ENCODE peak calls at places on chromosomes 3 and 15, in seven cellular contexts. One of them, this sample, is unnamed.

GRCh38 chr3:71510485-71510884 is 73.0 kb downstream of the FOXP1 start:
- DNase-seq in vagina: no peak
- DNase-seq in uterus: no peak
- DNase-seq in ovary: no peak
- DNase-seq in testis: no peak
- DNase-seq in lower leg skin: no peak
- DNase-seq in breast epithelium: no peak
- DNase-seq in this sample: no peak

GRCh38 chr15:48395532-48396011 is 64.3 kb downstream of the DUT start:
- DNase-seq in uterus: peak
- DNase-seq in ovary: peak
- DNase-seq in lower leg skin: peak
- DNase-seq in breast epithelium: peak
- DNase-seq in testis: peak
- DNase-seq in vagina: peak
- DNase-seq in this sample: peak

GRCh38 chr3:150359381-150359780 is 48.7 kb upstream of the TSC22D2 start:
- DNase-seq in vagina: no peak
- DNase-seq in testis: no peak
- DNase-seq in breast epithelium: no peak
- DNase-seq in uterus: no peak
- DNase-seq in ovary: no peak
- DNase-seq in lower leg skin: no peak
- DNase-seq in this sample: no peak

GRCh38 chr3:62888778-62889177 is 13.6 kb upstream of the CADPS start:
- DNase-seq in ovary: no peak
- DNase-seq in breast epithelium: no peak
- DNase-seq in uterus: no peak
- DNase-seq in testis: no peak
- DNase-seq in vagina: no peak
- DNase-seq in lower leg skin: no peak
- DNase-seq in this sample: no peak

GRCh38 chr3:10786640-10787039 is 29.4 kb upstream of the SLC6A11 start:
- DNase-seq in vagina: no peak
- DNase-seq in uterus: no peak
- DNase-seq in lower leg skin: no peak
- DNase-seq in ovary: no peak
- DNase-seq in testis: no peak
- DNase-seq in breast epithelium: no peak
- DNase-seq in this sample: no peak

GRCh38 chr3:19029837-19030835 is 118.2 kb upstream of the KCNH8 start:
- DNase-seq in ovary: no peak
- DNase-seq in vagina: no peak
- DNase-seq in breast epithelium: no peak
- DNase-seq in uterus: no peak
- DNase-seq in lower leg skin: no peak
- DNase-seq in testis: no peak
- DNase-seq in this sample: no peak

GRCh38 chr15:91561371-91562100 is 292.0 kb upstream of the SLCO3A1 start:
- DNase-seq in vagina: no peak
- DNase-seq in ovary: no peak
- DNase-seq in lower leg skin: peak
- DNase-seq in uterus: peak
- DNase-seq in breast epithelium: peak
- DNase-seq in testis: no peak
- DNase-seq in this sample: no peak

GRCh38 chr3:134463676-134464611 is 21.8 kb downstream of the ANAPC13 start:
- DNase-seq in ovary: peak
- DNase-seq in breast epithelium: peak
- DNase-seq in lower leg skin: peak
- DNase-seq in testis: peak
- DNase-seq in vagina: peak
- DNase-seq in uterus: peak
- DNase-seq in this sample: peak

GRCh38 chr3:11162401-11163345 is 8.4 kb downstream of the HRH1 start:
- DNase-seq in testis: no peak
- DNase-seq in breast epithelium: no peak
- DNase-seq in ovary: no peak
- DNase-seq in lower leg skin: no peak
- DNase-seq in uterus: no peak
- DNase-seq in vagina: no peak
- DNase-seq in this sample: no peak

GRCh38 chr3:98557324-98558010 is 25.7 kb downstream of the GPR15 start:
- DNase-seq in ovary: no peak
- DNase-seq in testis: no peak
- DNase-seq in lower leg skin: no peak
- DNase-seq in vagina: no peak
- DNase-seq in breast epithelium: no peak
- DNase-seq in uterus: no peak
- DNase-seq in this sample: no peak

GRCh38 chr15:74625693-74626092 is 10.1 kb downstream of the CLK3 start:
- DNase-seq in vagina: no peak
- DNase-seq in lower leg skin: no peak
- DNase-seq in ovary: no peak
- DNase-seq in testis: no peak
- DNase-seq in breast epithelium: no peak
- DNase-seq in uterus: no peak
- DNase-seq in this sample: no peak

GRCh38 chr3:152745677-152746076 is 89.3 kb upstream of the P2RY1 start:
- DNase-seq in ovary: no peak
- DNase-seq in breast epithelium: no peak
- DNase-seq in lower leg skin: no peak
- DNase-seq in uterus: no peak
- DNase-seq in vagina: no peak
- DNase-seq in testis: no peak
- DNase-seq in this sample: no peak

GRCh38 chr15:80556694-80557367 is 138.3 kb upstream of the ABHD17C start:
- DNase-seq in vagina: peak
- DNase-seq in lower leg skin: no peak
- DNase-seq in ovary: no peak
- DNase-seq in testis: no peak
- DNase-seq in uterus: no peak
- DNase-seq in breast epithelium: no peak
- DNase-seq in this sample: no peak

GRCh38 chr3:155983834-155984474 is 113.5 kb downstream of the GMPS start:
- DNase-seq in vagina: no peak
- DNase-seq in testis: no peak
- DNase-seq in breast epithelium: no peak
- DNase-seq in uterus: no peak
- DNase-seq in ovary: no peak
- DNase-seq in lower leg skin: no peak
- DNase-seq in this sample: peak

GRCh38 chr3:152079980-152080379 is 188.7 kb upstream of the MBNL1 start:
- DNase-seq in breast epithelium: no peak
- DNase-seq in vagina: no peak
- DNase-seq in ovary: no peak
- DNase-seq in lower leg skin: no peak
- DNase-seq in uterus: no peak
- DNase-seq in testis: no peak
- DNase-seq in this sample: no peak

GRCh38 chr3:48367201-48367600 is 4.8 kb upstream of the FBXW12 start:
- DNase-seq in ovary: no peak
- DNase-seq in breast epithelium: no peak
- DNase-seq in vagina: no peak
- DNase-seq in lower leg skin: no peak
- DNase-seq in uterus: no peak
- DNase-seq in testis: no peak
- DNase-seq in this sample: peak

GRCh38 chr3:27632431-27633223 is 89.5 kb downstream of the EOMES start:
- DNase-seq in ovary: peak
- DNase-seq in lower leg skin: no peak
- DNase-seq in breast epithelium: no peak
- DNase-seq in testis: peak
- DNase-seq in vagina: no peak
- DNase-seq in uterus: peak
- DNase-seq in this sample: peak

GRCh38 chr3:195752538-195753331 is 32.0 kb downstream of the MUC20 start:
- DNase-seq in testis: peak
- DNase-seq in ovary: no peak
- DNase-seq in uterus: no peak
- DNase-seq in vagina: no peak
- DNase-seq in breast epithelium: no peak
- DNase-seq in lower leg skin: no peak
- DNase-seq in this sample: no peak

GRCh38 chr15:74134387-74135027 is 4.1 kb downstream of the ISLR2 start:
- DNase-seq in testis: peak
- DNase-seq in ovary: no peak
- DNase-seq in vagina: peak
- DNase-seq in breast epithelium: no peak
- DNase-seq in lower leg skin: no peak
- DNase-seq in uterus: no peak
- DNase-seq in this sample: peak

GRCh38 chr15:80494311-80494710 is 90.1 kb downstream of the ARNT2 start:
- DNase-seq in vagina: no peak
- DNase-seq in ovary: no peak
- DNase-seq in testis: no peak
- DNase-seq in breast epithelium: no peak
- DNase-seq in lower leg skin: no peak
- DNase-seq in uterus: no peak
- DNase-seq in this sample: no peak

GRCh38 chr3:141225939-141226338 is 5.7 kb upstream of the PXYLP1 start:
- DNase-seq in vagina: no peak
- DNase-seq in breast epithelium: no peak
- DNase-seq in lower leg skin: no peak
- DNase-seq in uterus: no peak
- DNase-seq in testis: no peak
- DNase-seq in ovary: no peak
- DNase-seq in this sample: no peak

GRCh38 chr3:62667714-62668113 is 207.5 kb downstream of the CADPS start:
- DNase-seq in vagina: no peak
- DNase-seq in ovary: no peak
- DNase-seq in uterus: no peak
- DNase-seq in breast epithelium: no peak
- DNase-seq in testis: no peak
- DNase-seq in lower leg skin: no peak
- DNase-seq in this sample: no peak

GRCh38 chr3:71728632-71729342 is 3.6 kb upstream of the EIF4E3 start:
- DNase-seq in uterus: no peak
- DNase-seq in vagina: no peak
- DNase-seq in testis: no peak
- DNase-seq in breast epithelium: no peak
- DNase-seq in ovary: no peak
- DNase-seq in lower leg skin: no peak
- DNase-seq in this sample: no peak

GRCh38 chr15:99126930-99127329 is 22.1 kb downstream of the SYNM start:
- DNase-seq in lower leg skin: no peak
- DNase-seq in uterus: no peak
- DNase-seq in vagina: no peak
- DNase-seq in breast epithelium: no peak
- DNase-seq in testis: no peak
- DNase-seq in ovary: no peak
- DNase-seq in this sample: no peak

GRCh38 chr3:105618561-105618960 is 250.3 kb downstream of the CBLB start:
- DNase-seq in lower leg skin: no peak
- DNase-seq in testis: no peak
- DNase-seq in ovary: no peak
- DNase-seq in breast epithelium: no peak
- DNase-seq in vagina: no peak
- DNase-seq in uterus: no peak
- DNase-seq in this sample: no peak

GRCh38 chr3:158107508-158108095 is 1.4 kb upstream of the SHOX2 start:
- DNase-seq in vagina: no peak
- DNase-seq in breast epithelium: no peak
- DNase-seq in lower leg skin: no peak
- DNase-seq in uterus: no peak
- DNase-seq in ovary: no peak
- DNase-seq in testis: no peak
- DNase-seq in this sample: no peak

GRCh38 chr15:38684461-38685000 is 119.9 kb upstream of the RASGRP1 start:
- DNase-seq in uterus: no peak
- DNase-seq in vagina: no peak
- DNase-seq in breast epithelium: no peak
- DNase-seq in ovary: no peak
- DNase-seq in testis: no peak
- DNase-seq in lower leg skin: no peak
- DNase-seq in this sample: no peak
- TF ChIP-seq POLR2A in uterus: no peak
- TF ChIP-seq POLR2A in vagina: no peak
- TF ChIP-seq POLR2A in breast epithelium: no peak
- TF ChIP-seq POLR2A in ovary: no peak
- TF ChIP-seq POLR2A in testis: no peak
- TF ChIP-seq POLR2A in lower leg skin: no peak
- TF ChIP-seq POLR2A in this sample: no peak

GRCh38 chr3:127748754-127749327 is 73.5 kb downstream of the MGLL start:
- DNase-seq in breast epithelium: no peak
- DNase-seq in uterus: no peak
- DNase-seq in testis: no peak
- DNase-seq in lower leg skin: no peak
- DNase-seq in vagina: no peak
- DNase-seq in ovary: no peak
- DNase-seq in this sample: no peak
- H3K4me3 ChIP-seq in breast epithelium: no peak
- H3K4me3 ChIP-seq in uterus: no peak
- H3K4me3 ChIP-seq in testis: no peak
- H3K4me3 ChIP-seq in lower leg skin: no peak
- H3K4me3 ChIP-seq in vagina: no peak
- H3K4me3 ChIP-seq in ovary: no peak
- H3K4me3 ChIP-seq in this sample: no peak

GRCh38 chr3:15756505-15756904 is 41.3 kb downstream of the ANKRD28 start:
- DNase-seq in vagina: no peak
- DNase-seq in uterus: no peak
- DNase-seq in ovary: no peak
- DNase-seq in breast epithelium: no peak
- DNase-seq in lower leg skin: no peak
- DNase-seq in testis: no peak
- DNase-seq in this sample: no peak
- TF ChIP-seq POLR2A in vagina: no peak
- TF ChIP-seq POLR2A in uterus: no peak
- TF ChIP-seq POLR2A in ovary: no peak
- TF ChIP-seq POLR2A in breast epithelium: no peak
- TF ChIP-seq POLR2A in lower leg skin: no peak
- TF ChIP-seq POLR2A in testis: no peak
- TF ChIP-seq POLR2A in this sample: no peak

GRCh38 chr3:73622135-73622534 is 2.6 kb downstream of the PDZRN3 start:
- DNase-seq in breast epithelium: no peak
- DNase-seq in uterus: peak
- DNase-seq in vagina: no peak
- DNase-seq in lower leg skin: no peak
- DNase-seq in ovary: peak
- DNase-seq in testis: no peak
- DNase-seq in this sample: peak

GRCh38 chr3:73618461-73618860 is 6.3 kb downstream of the PDZRN3 start:
- DNase-seq in ovary: no peak
- DNase-seq in vagina: no peak
- DNase-seq in breast epithelium: no peak
- DNase-seq in uterus: no peak
- DNase-seq in lower leg skin: no peak
- DNase-seq in testis: no peak
- DNase-seq in this sample: no peak

GRCh38 chr3:73623316-73623715 is 1.4 kb downstream of the PDZRN3 start:
- DNase-seq in vagina: no peak
- DNase-seq in uterus: no peak
- DNase-seq in ovary: peak
- DNase-seq in testis: peak
- DNase-seq in breast epithelium: no peak
- DNase-seq in lower leg skin: no peak
- DNase-seq in this sample: peak

GRCh38 chr3:73623996-73624362 is 762 bp downstream of the PDZRN3 start:
- DNase-seq in uterus: peak
- DNase-seq in ovary: peak
- DNase-seq in breast epithelium: no peak
- DNase-seq in lower leg skin: no peak
- DNase-seq in testis: peak
- DNase-seq in vagina: no peak
- DNase-seq in this sample: peak

GRCh38 chr3:73621388-73621787 is 3.4 kb downstream of the PDZRN3 start:
- DNase-seq in vagina: no peak
- DNase-seq in breast epithelium: no peak
- DNase-seq in testis: peak
- DNase-seq in lower leg skin: no peak
- DNase-seq in uterus: peak
- DNase-seq in ovary: no peak
- DNase-seq in this sample: no peak
- H3K4me3 ChIP-seq in vagina: peak
- H3K4me3 ChIP-seq in breast epithelium: peak
- H3K4me3 ChIP-seq in testis: no peak
- H3K4me3 ChIP-seq in lower leg skin: no peak
- H3K4me3 ChIP-seq in uterus: peak
- H3K4me3 ChIP-seq in ovary: peak
- H3K4me3 ChIP-seq in this sample: no peak

This sample was measured in body of pancreas.